ENCODE peak calls at places on chromosome 5, in five cellular contexts. P is K562, J is H1, L is HepG2, N is GM12878. S is an unnamed sample. For H3K4me1, the result is how much of the 10 kb centered on the place peaks cover.

GRCh38 chr5:143985832-143986485 is 174.0 kb downstream of the HMHB1 start:
- DNase-seq in J (no peak), N (no peak), L (no peak), P (no peak), S (no peak)

GRCh38 chr5:54663876-54664275 is 146.3 kb downstream of the SNX18 start:
- DNase-seq in J (no peak), L (no peak), N (no peak), P (no peak), S (no peak)

GRCh38 chr5:6787941-6788340 is 74.7 kb downstream of the TENT4A start:
- DNase-seq in L (no peak), N (no peak), P (no peak), J (peak), S (no peak)

GRCh38 chr5:121967187-121967586 is 5.4 kb downstream of the SRFBP1 start:
- DNase-seq in J (no peak), N (no peak), L (no peak), P (no peak), S (no peak)

GRCh38 chr5:115599502-115599901 is 2.8 kb downstream of the TICAM2 start:
- DNase-seq in J (no peak), L (no peak), P (no peak), N (no peak), S (peak)

GRCh38 chr5:34552686-34553085 is 103.4 kb upstream of the RAI14 start:
- DNase-seq in L (no peak), P (no peak), J (no peak), N (no peak), S (no peak)

GRCh38 chr5:111461261-111461671 is 51.1 kb downstream of the STARD4 start:
- DNase-seq in J (peak), P (peak), L (no peak), N (no peak), S (peak)

GRCh38 chr5:126143622-126144021 is 279.6 kb upstream of the GRAMD2B start:
- DNase-seq in L (no peak), P (no peak), N (no peak), J (no peak), S (no peak)

GRCh38 chr5:165227515-165227914 is 1722.1 kb downstream of the MAT2B start:
- DNase-seq in P (no peak), N (no peak), L (no peak), J (no peak), S (no peak)

GRCh38 chr5:30343707-30344106 is 849.8 kb upstream of the CDH6 start:
- DNase-seq in P (no peak), L (no peak), J (no peak), N (no peak), S (no peak)

GRCh38 chr5:150299571-150300327 is 3.0 kb downstream of the ARSI start:
- DNase-seq in L (no peak), P (no peak), J (no peak), N (no peak), S (no peak)

GRCh38 chr5:115033861-115034260 is 135.8 kb downstream of the TRIM36 start:
- DNase-seq in P (no peak), J (peak), L (peak), N (no peak), S (no peak)

GRCh38 chr5:72314571-72315172 is 5.4 kb downstream of the MRPS27 start:
- DNase-seq in N (no peak), J (no peak), L (peak), P (peak), S (peak)

GRCh38 chr5:180974612-180975315 is 13.9 kb upstream of the BTNL3 start:
- DNase-seq in J (no peak), L (no peak), P (no peak), N (peak), S (no peak)

GRCh38 chr5:128216860-128217531 is 133.4 kb downstream of the SLC12A2 start:
- DNase-seq in P (no peak), L (no peak), N (no peak), J (no peak), S (no peak)

GRCh38 chr5:57532513-57533497 is 50.2 kb upstream of the ACTBL2 start:
- DNase-seq in L (no peak), P (no peak), N (no peak), J (no peak), S (no peak)

GRCh38 chr5:161376034-161376433 is 170.5 kb downstream of the GABRB2 start:
- DNase-seq in N (no peak), L (no peak), P (no peak), J (no peak), S (no peak)

GRCh38 chr5:106818552-106818951 is 852.2 kb downstream of the EFNA5 start:
- DNase-seq in N (no peak), P (no peak), J (no peak), L (no peak), S (no peak)

GRCh38 chr5:102946971-102947370 is 173.0 kb downstream of the GIN1 start:
- DNase-seq in N (no peak), L (no peak), P (no peak), J (no peak), S (no peak)

GRCh38 chr5:90135979-90136378 is 273.6 kb downstream of the CETN3 start:
- DNase-seq in L (peak), J (peak), P (peak), N (no peak), S (no peak)

GRCh38 chr5:36529142-36529541 is 77.3 kb upstream of the SLC1A3 start:
- DNase-seq in N (no peak), J (no peak), L (no peak), P (no peak), S (no peak)

GRCh38 chr5:31935702-31936347 is 238.3 kb downstream of the GOLPH3 start:
- DNase-seq in J (no peak), P (no peak), L (no peak), N (no peak), S (no peak)

GRCh38 chr5:157596449-157596848 is 20.9 kb upstream of the ADAM19 start:
- DNase-seq in L (no peak), J (no peak), N (peak), P (no peak), S (no peak)

GRCh38 chr5:174535691-174536090 is 188.7 kb upstream of the MSX2 start:
- DNase-seq in L (no peak), P (no peak), J (no peak), N (no peak), S (no peak)

GRCh38 chr5:72537166-72537565 is 30.0 kb upstream of the ZNF366 start:
- DNase-seq in P (no peak), J (no peak), L (no peak), N (no peak), S (no peak)

GRCh38 chr5:127898551-127899213 is 184.9 kb upstream of the SLC12A2 start:
- DNase-seq in L (no peak), J (no peak), P (no peak), N (no peak), S (no peak)

GRCh38 chr5:148569948-148570347 is 84.4 kb downstream of the HTR4 start:
- DNase-seq in N (no peak), L (no peak), J (no peak), P (no peak), S (no peak)

GRCh38 chr5:5145651-5146529 is 5.8 kb downstream of the ADAMTS16 start:
- DNase-seq in P (no peak), N (no peak), L (no peak), J (no peak), S (no peak)

GRCh38 chr5:133993152-133993548 is 11.6 kb downstream of the VDAC1 start:
- DNase-seq in L (no peak), N (no peak), J (no peak), P (no peak), S (no peak)

GRCh38 chr5:58891072-58891970 is 308.4 kb downstream of the RAB3C start:
- DNase-seq in N (no peak), J (peak), P (peak), L (peak), S (peak)

GRCh38 chr5:14572384-14572783 is 9.2 kb upstream of the OTULINL start:
- DNase-seq in J (no peak), N (no peak), P (no peak), L (no peak), S (no peak)

GRCh38 chr5:40401281-40401680 is 278.4 kb upstream of the PTGER4 start:
- DNase-seq in P (no peak), J (no peak), L (no peak), N (no peak), S (no peak)

GRCh38 chr5:21834863-21835262 is 1018.3 kb downstream of the CDH12 start:
- DNase-seq in J (no peak), N (no peak), L (no peak), P (peak), S (no peak)

GRCh38 chr5:87113848-87114247 is 153.8 kb upstream of the RASA1 start:
- DNase-seq in J (no peak), L (no peak), P (no peak), N (no peak), S (no peak)

DNA sequence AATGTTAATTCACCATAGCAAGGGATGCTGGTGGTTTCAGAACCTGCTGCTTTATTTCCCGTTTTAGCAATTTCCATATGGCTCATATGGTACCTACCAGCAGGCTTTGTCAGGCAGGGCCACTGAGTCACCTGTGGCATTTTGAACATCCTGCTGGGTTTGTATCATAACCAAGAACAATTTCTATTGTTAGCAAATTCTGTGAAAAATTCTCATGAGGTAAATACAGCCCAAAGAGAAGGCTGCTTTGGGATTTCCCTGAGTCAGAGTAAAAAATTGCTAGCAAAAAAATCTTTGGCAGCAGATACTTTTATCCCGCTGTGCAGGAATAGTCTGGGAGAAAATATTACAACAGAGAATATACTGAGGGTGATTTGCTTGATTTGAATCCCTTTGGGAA is 52.7 kb downstream of the PRR16 start:
- DNase-seq in P (no peak), L (no peak), N (no peak), J (no peak), S (no peak)
- TF ChIP-seq TAF1 in P (no peak), L (no peak), N (no peak), J (no peak), S (no peak)

GRCh38 chr5:38465045-38465444 is 91.4 kb downstream of the LIFR start:
- DNase-seq in J (no peak), L (no peak), P (no peak), N (no peak), S (no peak)
- H3K4me1 ChIP-seq in J (under half), L (half or more), P (under half), N (under half), S (under half)

GRCh38 chr5:56147679-56148230 is 85.4 kb downstream of the ANKRD55 start:
- DNase-seq in L (no peak), J (no peak), N (no peak), P (no peak), S (no peak)

GRCh38 chr5:56145511-56145910 is 87.6 kb downstream of the ANKRD55 start:
- DNase-seq in N (no peak), J (no peak), P (no peak), L (no peak), S (no peak)

GRCh38 chr5:56146674-56147073 is 86.5 kb downstream of the ANKRD55 start:
- DNase-seq in N (no peak), P (no peak), J (no peak), L (no peak), S (no peak)

GRCh38 chr5:56148453-56148971 is 84.6 kb downstream of the ANKRD55 start:
- DNase-seq in J (no peak), N (peak), L (no peak), P (no peak), S (no peak)

GRCh38 chr5:56147106-56147505 is 86.0 kb downstream of the ANKRD55 start:
- DNase-seq in J (no peak), N (no peak), P (no peak), L (no peak), S (no peak)
- TF ChIP-seq TAF1 in J (no peak), N (no peak), P (no peak), L (no peak), S (no peak)

GRCh38 chr5:1099931-1100651 is 11.8 kb downstream of the SLC12A7 start:
- DNase-seq in N (no peak), L (no peak), J (no peak), P (no peak), S (no peak)
- H3K4me1 ChIP-seq in N (under half), L (under half), J (under half), P (half or more), S (under half)

GRCh38 chr5:109857405-109858031 is 167.8 kb downstream of the MAN2A1 start:
- DNase-seq in P (no peak), L (no peak), N (no peak), J (no peak), S (no peak)
- TF ChIP-seq TAF1 in P (no peak), L (no peak), N (no peak), J (no peak), S (no peak)

GRCh38 chr5:10363519-10364185 is 10.2 kb downstream of the MARCHF6 start:
- DNase-seq in P (no peak), L (no peak), J (no peak), N (no peak), S (no peak)
- H3K4me1 ChIP-seq in P (under half), L (under half), J (under half), N (under half), S (under half)

DNA sequence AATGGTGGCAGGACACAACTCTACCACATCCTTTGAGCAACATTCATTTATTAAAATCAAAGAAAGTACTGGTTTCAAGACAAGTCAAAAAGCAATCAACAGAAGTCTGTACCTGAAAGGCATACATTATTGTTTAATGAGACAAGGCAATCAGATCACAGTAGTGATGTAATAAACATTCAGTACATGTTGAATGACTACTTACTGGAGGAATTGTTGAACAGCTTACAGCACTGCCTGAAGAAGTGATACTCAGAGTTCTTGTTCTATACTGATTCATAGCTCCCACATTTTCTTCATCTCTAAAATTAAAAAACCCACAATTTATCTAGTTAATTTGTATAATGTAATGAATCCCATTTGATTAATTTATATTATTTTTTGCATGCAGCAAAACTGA is 18.2 kb downstream of the RIOK2 start:
- DNase-seq in L (no peak), P (no peak), N (no peak), J (no peak), S (no peak)
- TF ChIP-seq TAF1 in L (no peak), P (no peak), N (no peak), J (no peak), S (no peak)

GRCh38 chr5:74149395-74149794 is 491.1 kb downstream of the ENC1 start:
- DNase-seq in N (no peak), L (no peak), P (no peak), J (no peak), S (no peak)
- H3K4me1 ChIP-seq in N (under half), L (under half), P (under half), J (under half), S (under half)